ENCODE peak calls at places on chromosomes 3 and 15, in four cellular contexts. P is A673, G is astrocyte, T is fibroblast of lung. L is an unnamed sample.

GRCh38 chr3:13587442-13587841 is 38.5 kb downstream of the FBLN2 start:
- DNase-seq in P (no peak), G (no peak), T (no peak), L (no peak)

GRCh38 chr3:48405343-48405881 is 24.5 kb downstream of the PLXNB1 start:
- DNase-seq in P (no peak), G (no peak), T (no peak), L (no peak)

GRCh38 chr3:127697531-127698240 is 24.9 kb downstream of the ABTB1 start:
- DNase-seq in P (peak), G (peak), T (peak), L (peak)

GRCh38 chr3:179694731-179695130 is 41.9 kb downstream of the USP13 start:
- DNase-seq in P (no peak), G (no peak), T (no peak), L (no peak)

GRCh38 chr15:40307421-40308165 is at the start of gene PLCB2:
- DNase-seq in P (no peak), G (no peak), T (no peak), L (no peak)

GRCh38 chr3:107956991-107957467 is 133.8 kb downstream of the CD47 start:
- DNase-seq in P (no peak), G (peak), T (peak), L (no peak)

GRCh38 chr3:158991146-158991705 is 189.4 kb downstream of the MFSD1 start:
- DNase-seq in P (no peak), G (no peak), T (no peak), L (peak)

GRCh38 chr3:11764931-11765363 is 81.7 kb downstream of the TAMM41 start:
- DNase-seq in P (no peak), G (peak), T (peak), L (peak)

GRCh38 chr3:64028754-64029153 is 5.5 kb upstream of the PSMD6 start:
- DNase-seq in P (no peak), G (no peak), T (no peak), L (no peak)

GRCh38 chr15:66599536-66600239 is 33.9 kb upstream of the LCTL start:
- DNase-seq in P (no peak), G (no peak), T (no peak), L (no peak)

GRCh38 chr3:50237754-50238548 is 1.9 kb downstream of the GNAI2 start:
- DNase-seq in P (peak), G (peak), T (peak), L (peak)

GRCh38 chr3:16050641-16051467 is 123.6 kb upstream of the GALNT15 start:
- DNase-seq in P (no peak), G (no peak), T (no peak), L (no peak)

GRCh38 chr15:78012643-78013077 is 64.9 kb downstream of the TBC1D2B start:
- DNase-seq in P (no peak), G (no peak), T (peak), L (peak)

GRCh38 chr3:158105710-158106438 is at the start of gene SHOX2:
- DNase-seq in P (peak), G (no peak), T (peak), L (no peak)

GRCh38 chr3:136919799-136920580 is 37.8 kb upstream of the IL20RB start:
- DNase-seq in P (peak), G (peak), T (no peak), L (no peak)

GRCh38 chr15:91894606-91895005 is 41.1 kb downstream of the SLCO3A1 start:
- DNase-seq in P (no peak), G (no peak), T (no peak), L (no peak)

GRCh38 chr3:20064796-20065564 is 24.7 kb downstream of the KAT2B start:
- DNase-seq in P (peak), G (no peak), T (no peak), L (no peak)

GRCh38 chr3:180036678-180037455 is at the start of gene PEX5L:
- DNase-seq in P (peak), G (peak), T (peak), L (peak)

GRCh38 chr15:63037996-63038720 is 4.4 kb upstream of the TPM1 start:
- DNase-seq in P (no peak), G (no peak), T (no peak), L (peak)

GRCh38 chr15:85044251-85044853 is 62.7 kb downstream of the PDE8A start:
- DNase-seq in P (peak), G (peak), T (peak), L (peak)

GRCh38 chr15:88621789-88622604 is 857 bp downstream of the AEN start:
- DNase-seq in P (peak), G (peak), T (peak), L (peak)

GRCh38 chr15:76059320-76060097 is at the start of gene TMEM266:
- DNase-seq in P (peak), G (peak), T (peak), L (peak)

GRCh38 chr3:33645060-33645841 is 72.8 kb downstream of the CLASP2 start:
- DNase-seq in P (peak), G (peak), T (peak), L (no peak)

GRCh38 chr3:20047341-20047779 is 7.1 kb downstream of the KAT2B start:
- DNase-seq in P (no peak), G (no peak), T (no peak), L (peak)

GRCh38 chr3:31009881-31010280 is 115.4 kb upstream of the GADL1 start:
- DNase-seq in P (no peak), G (peak), T (no peak), L (peak)

GRCh38 chr3:98521897-98522537 is 685 bp downstream of the CLDND1 start:
- DNase-seq in P (peak), G (peak), T (peak), L (peak)

GRCh38 chr15:46088486-46089437 is 453.9 kb downstream of the SQOR start:
- DNase-seq in P (peak), G (peak), T (no peak), L (peak)

GRCh38 chr3:119774419-119774818 is 7.5 kb upstream of the NR1I2 start:
- DNase-seq in P (no peak), G (no peak), T (no peak), L (no peak)

GRCh38 chr3:41026394-41027177 is 172.7 kb upstream of the CTNNB1 start:
- DNase-seq in P (peak), G (peak), T (peak), L (peak)

GRCh38 chr15:40499931-40500330 is 29.1 kb downstream of the CHST14 start:
- DNase-seq in P (no peak), G (no peak), T (no peak), L (peak)

GRCh38 chr15:40062816-40063562 is 24.0 kb upstream of the SRP14 start:
- DNase-seq in P (no peak), G (no peak), T (no peak), L (no peak)

GRCh38 chr15:81322708-81323253 is 1.2 kb downstream of the STARD5 start:
- DNase-seq in P (no peak), G (no peak), T (no peak), L (no peak)

GRCh38 chr15:75051161-75051560 is 27.8 kb downstream of the PPCDC start:
- DNase-seq in P (no peak), G (no peak), T (peak), L (no peak)

GRCh38 chr3:72633101-72633500 is 215.1 kb downstream of the SHQ1 start:
- DNase-seq in P (no peak), G (peak), T (no peak), L (peak)

DNA sequence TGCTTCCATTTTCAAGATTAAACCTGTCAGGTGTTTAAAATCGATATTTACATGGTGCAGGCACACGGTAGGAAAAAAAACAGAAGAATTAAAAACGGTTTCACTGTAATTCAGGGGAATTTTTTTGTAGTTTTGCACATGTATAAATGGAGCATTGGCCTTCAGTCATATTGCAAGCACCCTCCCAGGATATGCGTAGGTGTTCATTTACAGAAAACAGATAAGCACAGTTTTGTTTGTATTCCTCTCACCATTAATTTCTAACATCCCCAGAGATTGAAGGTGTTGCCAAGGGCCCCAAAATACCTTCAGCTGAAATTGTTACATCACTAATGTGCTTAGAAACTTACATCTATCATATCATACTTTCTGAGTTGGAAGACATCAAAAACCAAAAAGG is 427.1 kb upstream of the NR2F2 start:
- DNase-seq in P (no peak), G (no peak), T (no peak), L (no peak)
- H3K4me3 ChIP-seq in P (no peak), G (no peak), T (no peak), L (no peak)

GRCh38 chr3:177676947-177677587 is 479.8 kb upstream of the TBL1XR1 start:
- DNase-seq in P (no peak), G (no peak), T (no peak), L (no peak)

GRCh38 chr3:177674186-177674585 is 476.9 kb upstream of the TBL1XR1 start:
- DNase-seq in P (no peak), G (no peak), T (no peak), L (no peak)

GRCh38 chr3:177676148-177676547 is 478.9 kb upstream of the TBL1XR1 start:
- DNase-seq in P (peak), G (no peak), T (no peak), L (no peak)

GRCh38 chr3:177673105-177673804 is 476.0 kb upstream of the TBL1XR1 start:
- DNase-seq in P (no peak), G (peak), T (peak), L (no peak)

GRCh38 chr3:177672252-177672911 is 475.1 kb upstream of the TBL1XR1 start:
- DNase-seq in P (no peak), G (no peak), T (no peak), L (no peak)
- TF ChIP-seq EZH2 in P (no peak), G (no peak), T (no peak), L (no peak)

DNA sequence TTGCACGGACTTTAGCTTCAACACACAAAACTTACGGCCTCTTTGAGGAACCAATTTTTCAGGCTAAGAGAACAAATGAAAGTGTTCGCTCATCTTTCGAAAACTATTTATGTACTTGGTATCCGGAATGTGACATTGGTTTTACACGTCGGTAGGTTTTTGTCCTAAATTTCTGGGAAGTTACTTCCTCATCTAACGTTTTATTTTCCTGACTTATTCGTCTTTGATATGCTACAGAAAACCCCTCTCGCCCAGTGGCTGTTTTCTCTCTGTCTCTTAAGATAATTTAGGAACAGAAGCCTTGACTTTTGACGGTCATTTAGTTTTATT is 879 bp upstream of the GREM1 start:
- DNase-seq in P (no peak), G (no peak), T (peak), L (no peak)
- H3K4me3 ChIP-seq in P (peak), G (peak), T (peak), L (no peak)

GRCh38 chr15:90049030-90049429 is 47.9 kb downstream of the ZNF710 start:
- DNase-seq in P (no peak), G (no peak), T (no peak), L (no peak)
- TF ChIP-seq EZH2 in P (no peak), G (no peak), T (no peak), L (no peak)

GRCh38 chr3:111134302-111134701 is 62.7 kb downstream of the NECTIN3 start:
- DNase-seq in P (no peak), G (no peak), T (no peak), L (peak)
- H3K4me3 ChIP-seq in P (no peak), G (no peak), T (no peak), L (no peak)

GRCh38 chr15:83285284-83285978 is 967 bp upstream of the BNC1 start:
- DNase-seq in P (no peak), G (no peak), T (no peak), L (no peak)

GRCh38 chr15:83282141-83282540 is 2.3 kb downstream of the BNC1 start:
- DNase-seq in P (no peak), G (no peak), T (no peak), L (peak)

GRCh38 chr15:83282859-83283812 is 1.3 kb downstream of the BNC1 start:
- DNase-seq in P (peak), G (peak), T (peak), L (peak)

GRCh38 chr15:83284563-83285283 is at the start of gene BNC1:
- DNase-seq in P (no peak), G (no peak), T (no peak), L (no peak)

DNA sequence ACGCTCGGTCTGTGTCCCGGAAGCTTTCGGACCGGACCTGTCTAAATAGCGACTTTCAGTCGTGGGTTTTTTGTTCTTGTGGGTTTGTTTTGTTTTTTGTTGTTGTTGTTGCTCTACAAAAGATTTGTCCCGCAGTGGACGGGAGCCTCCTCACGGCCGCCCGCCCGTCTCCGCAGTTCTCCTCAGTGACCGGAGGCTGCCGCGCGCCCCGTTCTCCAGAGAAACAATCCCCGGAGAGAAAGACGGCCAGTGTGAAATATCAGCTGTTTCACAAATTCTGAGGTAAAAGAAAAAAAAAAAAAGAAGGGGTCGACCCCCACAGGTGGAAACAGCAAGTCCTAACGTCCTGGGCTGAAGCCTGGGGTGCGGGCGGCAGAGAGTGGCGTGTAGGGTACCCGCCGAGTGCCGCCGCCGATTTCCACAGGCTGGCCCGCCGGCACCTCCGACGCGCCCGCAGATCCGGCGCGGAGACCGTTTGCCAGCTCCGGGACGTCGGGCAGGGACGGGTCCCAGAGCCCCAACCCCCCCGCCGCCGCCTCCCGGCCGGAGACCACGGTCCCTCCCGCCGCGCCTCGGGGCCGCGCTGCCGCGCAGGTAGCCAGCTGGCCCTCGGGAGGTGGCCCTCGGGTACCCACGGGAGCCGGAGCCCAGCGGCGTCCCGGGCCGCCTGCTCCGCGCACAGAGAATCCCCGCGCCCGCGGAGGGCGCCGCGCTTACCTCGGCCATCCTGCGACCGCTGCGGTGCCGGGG is 476 bp downstream of the BNC1 start:
- DNase-seq in P (no peak), G (no peak), T (peak), L (no peak)
- TF ChIP-seq EZH2 in P (peak), G (peak), T (no peak), L (no peak)

GRCh38 chr3:124859025-124859424 is 28.1 kb downstream of the ITGB5 start:
- DNase-seq in P (no peak), G (peak), T (peak), L (no peak)
- H3K4me3 ChIP-seq in P (no peak), G (no peak), T (no peak), L (no peak)

DNA sequence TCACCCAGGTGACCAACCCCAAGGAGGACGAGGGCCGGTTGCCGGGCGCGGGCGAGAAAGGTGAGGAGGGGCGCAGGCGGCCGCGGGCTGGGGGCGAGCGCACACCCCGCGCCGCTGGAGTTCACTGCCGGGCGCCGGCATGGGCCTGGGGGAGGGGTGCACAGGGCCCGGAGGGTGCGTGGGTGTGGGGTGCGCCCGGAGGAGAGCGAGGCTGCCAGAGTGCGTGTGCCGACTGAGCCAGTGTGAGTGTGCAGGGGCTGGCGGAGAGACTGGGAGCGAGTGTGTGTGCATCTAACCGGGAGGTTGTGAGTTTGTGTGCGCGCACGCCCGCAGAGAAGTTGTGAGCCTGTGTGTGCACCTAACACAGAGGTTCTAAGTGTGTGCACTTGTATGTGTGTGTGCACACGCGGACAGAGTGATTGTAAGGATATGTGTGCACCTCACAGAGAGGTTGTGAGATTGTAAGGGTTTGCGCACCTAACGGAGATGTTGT is 585 bp downstream of the CTDSPL start:
- DNase-seq in P (peak), G (no peak), T (peak), L (no peak)
- TF ChIP-seq EZH2 in P (no peak), G (no peak), T (no peak), L (no peak)